ENCODE peak calls at places on chromosomes 3 and 15, in eight cellular contexts. F is psoas muscle; G is CD8-positive, alpha-beta memory T cell; C is GM23248; O is testis; R is lower lobe of right lung; B is Peyer's patch; S is adrenal gland. Q is an unnamed sample.
A peak's percentile ranks its signal among the peaks of the same experiment; 100 is the strongest.

GRCh38 chr3:135513106-135514063 is 452.1 kb upstream of the PPP2R3A start:
- DNase-seq in G (no peak), C (peak; percentile 42), O (no peak), F (no peak), S (peak; percentile 86), B (no peak), R (no peak), Q (no peak)

GRCh38 chr15:52234596-52235541 is 43.7 kb upstream of the GNB5 start:
- DNase-seq in O (no peak), C (no peak), G (peak; percentile 35), R (no peak), F (no peak), S (no peak), B (no peak), Q (no peak)

GRCh38 chr3:9448071-9448470 is 50.7 kb downstream of the SETD5 start:
- DNase-seq in S (no peak), O (no peak), B (no peak), G (no peak), R (no peak), C (no peak), F (no peak), Q (no peak)

GRCh38 chr3:150309557-150309956 is 98.5 kb upstream of the TSC22D2 start:
- DNase-seq in C (peak; percentile 49), G (no peak), B (no peak), F (no peak), S (no peak), O (no peak), R (no peak), Q (no peak)

GRCh38 chr3:86594838-86595237 is 396.1 kb downstream of the VGLL3 start:
- DNase-seq in C (no peak), R (no peak), O (no peak), G (no peak), F (no peak), S (no peak), B (no peak), Q (no peak)

GRCh38 chr3:105885261-105885660 is 16.4 kb upstream of the CBLB start:
- DNase-seq in S (peak; percentile 18), G (no peak), O (no peak), B (no peak), F (no peak), C (peak; percentile 25), R (no peak), Q (no peak)

GRCh38 chr3:137071104-137071503 is 113.3 kb downstream of the IL20RB start:
- DNase-seq in C (no peak), S (no peak), B (no peak), G (no peak), O (no peak), R (no peak), F (no peak), Q (no peak)

GRCh38 chr15:28935316-28935715 is 49.5 kb downstream of the APBA2 start:
- DNase-seq in B (peak; percentile 41), C (peak; percentile 6), R (no peak), G (peak; percentile 68), S (no peak), O (no peak), F (no peak), Q (no peak)

GRCh38 chr3:194688946-194689345 is 3.3 kb downstream of the FAM43A start:
- DNase-seq in C (no peak), O (no peak), F (no peak), G (no peak), S (no peak), R (no peak), B (no peak), Q (no peak)

GRCh38 chr15:39684215-39684614 is 98.4 kb downstream of the FSIP1 start:
- DNase-seq in C (peak; percentile 56), B (no peak), R (no peak), S (no peak), O (no peak), G (no peak), F (no peak), Q (no peak)

GRCh38 chr3:172918165-172918564 is 167.6 kb downstream of the ECT2 start:
- DNase-seq in O (no peak), B (no peak), R (no peak), F (no peak), C (no peak), S (no peak), G (no peak), Q (no peak)

GRCh38 chr3:52443791-52444687 is 864 bp downstream of the SEMA3G start:
- DNase-seq in S (no peak), O (no peak), F (no peak), G (no peak), B (no peak), R (no peak), C (no peak), Q (no peak)

GRCh38 chr15:78073026-78073425 is 4.5 kb downstream of the TBC1D2B start:
- DNase-seq in G (no peak), F (no peak), S (no peak), O (no peak), B (no peak), C (no peak), R (no peak), Q (no peak)

GRCh38 chr15:83656943-83657528 is 3.1 kb downstream of the ADAMTSL3 start:
- DNase-seq in F (no peak), B (no peak), C (no peak), O (no peak), S (no peak), G (no peak), R (no peak), Q (no peak)

GRCh38 chr15:83654379-83655236 is 685 bp downstream of the ADAMTSL3 start:
- DNase-seq in F (peak; percentile 72), G (no peak), R (no peak), C (peak; percentile 2), S (no peak), B (no peak), O (peak; percentile 34), Q (peak; percentile 87)

GRCh38 chr15:83653639-83654378 is at the start of gene ADAMTSL3:
- DNase-seq in B (peak; percentile 66), G (no peak), C (peak; percentile 53), F (peak; percentile 86), O (peak; percentile 68), S (peak; percentile 55), R (peak; percentile 81), Q (peak; percentile 91)

GRCh38 chr15:83656192-83656591 is 2.3 kb downstream of the ADAMTSL3 start:
- DNase-seq in O (no peak), S (no peak), F (no peak), R (no peak), B (no peak), C (no peak), G (no peak), Q (no peak)

DNA sequence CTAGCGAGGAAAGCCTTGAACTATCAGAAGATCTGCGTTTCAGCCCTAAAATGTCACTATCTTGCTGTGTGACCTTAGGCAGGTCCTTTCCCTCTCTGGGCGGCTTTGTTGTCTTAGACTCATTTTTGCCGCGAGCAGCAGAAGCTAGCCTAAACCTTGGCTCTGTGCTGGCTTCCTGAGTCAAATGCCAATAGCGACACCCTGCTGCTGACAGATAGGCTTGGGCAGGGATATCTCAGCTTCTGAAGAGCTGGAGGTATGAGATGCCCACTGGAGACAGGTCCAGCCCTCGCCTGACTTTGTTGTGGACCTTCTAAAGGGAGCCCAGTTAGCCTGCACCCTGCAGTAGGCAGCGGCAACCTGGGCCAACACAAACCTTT is 1.3 kb downstream of the ADAMTSL3 start:
- DNase-seq in F (no peak), B (no peak), R (no peak), C (no peak), O (no peak), S (no peak), G (no peak), Q (peak; percentile 67)
- H3K4me3 ChIP-seq in F (peak overlapping the region; percentile 64), B (peak overlapping the region; percentile 49), R (peak overlapping the region; percentile 59), C (no peak overlapping the region), O (peak overlapping the region; percentile 53), S (peak overlapping the region; percentile 56), G (no peak overlapping the region), Q (peak overlapping the region; percentile 64)

GRCh38 chr3:143820466-143821221 is 27.6 kb downstream of the SLC9A9 start:
- DNase-seq in O (no peak), S (peak; percentile 25), F (no peak), B (no peak), C (no peak), R (no peak), G (no peak), Q (no peak)
- H3K4me1 ChIP-seq in O (no peaks in the 10 kb centered on the region), S (peaks cover 22% of the 10 kb centered on the region), F (no peaks in the 10 kb centered on the region), B (no peaks in the 10 kb centered on the region), C (peaks cover 9% of the 10 kb centered on the region), R (peaks cover 41% of the 10 kb centered on the region), G (peaks cover 13% of the 10 kb centered on the region), Q (no peaks in the 10 kb centered on the region)

DNA sequence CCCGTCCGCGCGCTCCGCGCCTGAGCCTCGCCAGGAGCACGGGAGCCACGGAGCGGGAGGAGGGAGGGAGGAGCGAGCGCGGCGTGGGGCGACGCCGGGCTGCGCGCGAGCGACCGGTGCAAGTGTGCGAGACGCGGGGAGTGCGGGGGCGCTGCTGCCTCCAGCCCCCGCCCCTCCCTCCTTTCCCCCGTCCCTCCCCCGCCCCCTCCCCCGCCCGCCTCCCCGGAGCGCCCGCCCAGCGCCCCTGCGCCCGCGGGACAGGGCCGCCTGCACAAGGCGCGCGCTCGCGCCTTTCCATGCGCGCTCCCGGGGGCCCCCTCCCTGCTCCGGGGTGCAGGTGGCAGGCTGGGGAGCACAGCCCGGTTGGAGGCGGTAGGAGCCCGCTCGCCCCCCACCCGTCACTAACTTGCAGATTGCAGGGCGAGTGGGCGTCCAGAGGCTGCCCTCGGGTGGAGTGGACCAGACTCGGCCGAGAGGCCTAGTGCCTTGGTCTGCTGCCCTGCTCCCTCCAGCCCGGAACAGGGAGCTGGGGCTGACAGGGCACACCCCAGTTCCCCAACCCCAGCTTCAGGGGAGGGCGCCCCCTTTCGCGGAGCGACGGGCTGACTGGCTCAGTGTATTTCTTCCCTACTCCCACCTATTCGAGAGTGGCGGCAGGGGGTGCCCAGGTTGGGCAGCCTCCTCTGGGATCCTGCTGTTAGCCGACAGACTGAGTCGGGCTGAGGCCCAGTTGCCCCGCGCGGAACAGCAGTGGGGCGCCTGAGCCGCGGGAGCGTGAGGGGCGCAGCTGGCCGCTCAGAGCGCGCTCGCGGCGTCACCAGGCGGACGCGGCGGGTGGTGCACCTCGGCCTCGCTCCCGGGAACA is at the start of gene WNT7A:
- DNase-seq in C (peak; percentile 46), S (no peak), B (no peak), F (no peak), R (no peak), O (peak; percentile 27), G (peak; percentile 70), Q (no peak)
- H3K4me3 ChIP-seq in C (peak within 1 kb of the TSS; percentile 23), S (no peak within 1 kb of the TSS), B (peak within 1 kb of the TSS; percentile 41), F (peak within 1 kb of the TSS; percentile 46), R (peak within 1 kb of the TSS; percentile 49), O (peak within 1 kb of the TSS; percentile 21), G (peak within 1 kb of the TSS; percentile 70), Q (peak within 1 kb of the TSS; percentile 3)

DNA sequence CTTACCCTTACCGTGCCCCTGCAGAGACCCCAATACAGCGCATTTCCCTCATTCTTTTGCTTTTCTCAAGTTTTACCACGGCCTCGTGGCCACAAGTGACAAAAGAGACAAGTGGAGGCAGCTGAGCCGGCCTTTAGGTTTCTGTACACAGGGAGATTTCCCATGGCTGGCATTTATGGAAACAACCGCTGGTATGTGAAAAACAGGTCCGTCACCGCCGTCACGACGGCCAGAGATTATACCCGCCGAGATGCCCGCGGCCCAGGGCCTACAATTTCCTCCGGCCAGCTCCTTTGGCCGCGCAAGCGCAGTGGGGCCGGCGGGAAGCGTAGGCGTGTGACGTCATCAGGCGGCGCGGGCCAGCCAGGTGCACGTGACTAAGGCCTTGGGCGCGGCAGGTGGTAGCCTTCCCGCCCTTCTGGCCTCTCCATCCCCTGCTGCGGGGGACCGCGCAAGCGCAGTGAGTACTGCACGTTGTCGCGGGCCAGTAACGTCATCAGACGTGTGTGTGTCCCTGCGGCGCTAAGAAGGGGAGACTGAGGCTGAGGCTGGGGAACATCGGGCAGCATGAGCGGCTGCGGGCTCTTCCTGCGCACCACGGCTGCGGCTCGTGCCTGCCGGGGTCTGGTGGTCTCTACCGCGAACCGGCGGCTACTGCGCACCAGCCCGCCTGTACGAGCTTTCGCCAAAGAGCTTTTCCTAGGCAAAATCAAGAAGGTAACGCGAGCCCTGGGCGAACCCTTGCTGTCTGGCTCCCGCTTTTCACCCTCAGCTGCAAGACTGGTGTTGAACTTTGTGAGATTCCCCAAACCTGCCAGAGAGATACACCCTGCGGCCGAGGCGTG is at the start of gene ACAD9:
- DNase-seq in S (peak; percentile 97), F (peak; percentile 99), G (peak; percentile 96), O (peak; percentile 97), B (peak; percentile 99), R (peak; percentile 98), C (peak; percentile 98), Q (peak; percentile 99)
- H3K4me1 ChIP-seq in S (peaks cover 25% of the 10 kb centered on the region), F (peaks cover 44% of the 10 kb centered on the region), G (peaks cover 40% of the 10 kb centered on the region), O (peaks cover 25% of the 10 kb centered on the region), B (peaks cover 7% of the 10 kb centered on the region), R (peaks cover 30% of the 10 kb centered on the region), C (peaks cover 14% of the 10 kb centered on the region), Q (peaks cover 4% of the 10 kb centered on the region)